ENCODE peak calls at places on chromosomes 13 and 19, in four cellular contexts. N, Q, R and B are unnamed samples.

GRCh38 chr13:43749503-43749902 is 37.3 kb downstream of the ENOX1 start:
- DNase-seq in N (no peak), Q (no peak), R (no peak), B (no peak)

GRCh38 chr19:3606174-3606689 is 443 bp downstream of the TBXA2R start:
- DNase-seq in N (peak; percentile 58), Q (no peak), R (peak; percentile 35), B (no peak)

GRCh38 chr13:40318366-40318765 is 348.1 kb downstream of the FOXO1 start:
- DNase-seq in N (peak; percentile 82), Q (no peak), R (no peak), B (no peak)

GRCh38 chr19:40803857-40804782 is 5.1 kb downstream of the EGLN2 start:
- DNase-seq in N (peak; percentile 68), Q (no peak), R (no peak), B (no peak)

GRCh38 chr19:1259206-1259872 is 9.8 kb upstream of the CIRBP start:
- DNase-seq in N (peak; percentile 68), Q (peak; percentile 96), R (no peak), B (peak; percentile 60)

GRCh38 chr19:33462112-33462726 is 59.4 kb downstream of the PEPD start:
- DNase-seq in N (no peak), Q (peak; percentile 69), R (no peak), B (no peak)

GRCh38 chr13:60260440-60260839 is 96.7 kb upstream of the DIAPH3 start:
- DNase-seq in N (no peak), Q (no peak), R (no peak), B (no peak)

GRCh38 chr19:53808710-53809125 is 15.4 kb downstream of the NLRP12 start:
- DNase-seq in N (peak; percentile 14), Q (no peak), R (peak; percentile 60), B (peak; percentile 27)

GRCh38 chr13:24625324-24625723 is 54.9 kb upstream of the ATP12A start:
- DNase-seq in N (no peak), Q (no peak), R (no peak), B (no peak)

GRCh38 chr19:21491161-21491560 is 14.2 kb upstream of the ZNF429 start:
- DNase-seq in N (no peak), Q (peak; percentile 7), R (no peak), B (no peak)

GRCh38 chr13:94464771-94465170 is 14.7 kb downstream of the DCT start:
- DNase-seq in N (no peak), Q (peak; percentile 53), R (no peak), B (no peak)

GRCh38 chr19:10544242-10544752 is 593 bp downstream of the ATG4D start:
- DNase-seq in N (peak; percentile 48), Q (no peak), R (no peak), B (no peak)

GRCh38 chr13:52929826-52930225 is 81.4 kb upstream of the PCDH8 start:
- DNase-seq in N (no peak), Q (no peak), R (no peak), B (no peak)

GRCh38 chr13:51907040-51907732 is 45.4 kb downstream of the CCDC70 start:
- DNase-seq in N (no peak), Q (peak; percentile 49), R (no peak), B (no peak)

GRCh38 chr19:46225558-46226004 is 4.0 kb upstream of the IGFL1 start:
- DNase-seq in N (no peak), Q (peak; percentile 15), R (no peak), B (no peak)

GRCh38 chr19:33286899-33287298 is 15.4 kb downstream of the CEBPA start:
- DNase-seq in N (no peak), Q (no peak), R (no peak), B (no peak)

GRCh38 chr13:98239156-98240076 is 62.3 kb upstream of the RNF113B start:
- DNase-seq in N (no peak), Q (no peak), R (no peak), B (no peak)

GRCh38 chr13:50131998-50132936 is 117.0 kb downstream of the KCNRG start:
- DNase-seq in N (no peak), Q (peak; percentile 68), R (no peak), B (no peak)

GRCh38 chr19:44180968-44181367 is 16.1 kb downstream of the ZNF226 start:
- DNase-seq in N (no peak), Q (no peak), R (no peak), B (no peak)

GRCh38 chr13:75308222-75308621 is 173.7 kb downstream of the TBC1D4 start:
- DNase-seq in N (no peak), Q (no peak), R (no peak), B (no peak)

GRCh38 chr19:53102186-53102585 is 1.0 kb downstream of the ZNF160 start:
- DNase-seq in N (peak; percentile 89), Q (no peak), R (no peak), B (peak; percentile 26)